ENCODE peak calls at places on chromosomes 3 and 15, in four cellular contexts. One of them, this sample, is unnamed.

GRCh38 chr15:76060098-76060989 is 559 bp downstream of the TMEM266 start:
- DNase-seq in HCT116: no peak
- DNase-seq in 8988T: no peak
- DNase-seq in activated CD8-positive, alpha-beta memory T cell treated with anti-CD3 and anti-CD28 coated beads, Interleukin-2, amount 50 U/mL, for 48 hours: peak
- DNase-seq in this sample: peak

GRCh38 chr15:38714309-38715072 is 149.9 kb upstream of the RASGRP1 start:
- DNase-seq in 8988T: no peak
- DNase-seq in HCT116: no peak
- DNase-seq in activated CD8-positive, alpha-beta memory T cell treated with anti-CD3 and anti-CD28 coated beads, Interleukin-2, amount 50 U/mL, for 48 hours: no peak
- DNase-seq in this sample: no peak

GRCh38 chr3:180804871-180805430 is 107.5 kb upstream of the FXR1 start:
- DNase-seq in 8988T: no peak
- DNase-seq in activated CD8-positive, alpha-beta memory T cell treated with anti-CD3 and anti-CD28 coated beads, Interleukin-2, amount 50 U/mL, for 48 hours: no peak
- DNase-seq in HCT116: peak
- DNase-seq in this sample: no peak

GRCh38 chr3:123442125-123442524 is 6.8 kb downstream of the ADCY5 start:
- DNase-seq in 8988T: no peak
- DNase-seq in HCT116: no peak
- DNase-seq in activated CD8-positive, alpha-beta memory T cell treated with anti-CD3 and anti-CD28 coated beads, Interleukin-2, amount 50 U/mL, for 48 hours: no peak
- DNase-seq in this sample: no peak

GRCh38 chr15:43912991-43913927 is 86.5 kb downstream of the WDR76 start:
- DNase-seq in activated CD8-positive, alpha-beta memory T cell treated with anti-CD3 and anti-CD28 coated beads, Interleukin-2, amount 50 U/mL, for 48 hours: no peak
- DNase-seq in HCT116: peak
- DNase-seq in 8988T: peak
- DNase-seq in this sample: no peak

GRCh38 chr3:159854500-159855124 is 134.0 kb upstream of the IL12A start:
- DNase-seq in activated CD8-positive, alpha-beta memory T cell treated with anti-CD3 and anti-CD28 coated beads, Interleukin-2, amount 50 U/mL, for 48 hours: no peak
- DNase-seq in 8988T: no peak
- DNase-seq in HCT116: peak
- DNase-seq in this sample: no peak

GRCh38 chr15:70775160-70775559 is 11.8 kb upstream of the UACA start:
- DNase-seq in activated CD8-positive, alpha-beta memory T cell treated with anti-CD3 and anti-CD28 coated beads, Interleukin-2, amount 50 U/mL, for 48 hours: no peak
- DNase-seq in HCT116: no peak
- DNase-seq in 8988T: no peak
- DNase-seq in this sample: no peak

GRCh38 chr15:23565395-23566069 is at the start of gene MKRN3:
- DNase-seq in HCT116: peak
- DNase-seq in 8988T: no peak
- DNase-seq in activated CD8-positive, alpha-beta memory T cell treated with anti-CD3 and anti-CD28 coated beads, Interleukin-2, amount 50 U/mL, for 48 hours: peak
- DNase-seq in this sample: peak

GRCh38 chr3:122774564-122774963 is 19.1 kb downstream of the HSPBAP1 start:
- DNase-seq in 8988T: no peak
- DNase-seq in HCT116: no peak
- DNase-seq in activated CD8-positive, alpha-beta memory T cell treated with anti-CD3 and anti-CD28 coated beads, Interleukin-2, amount 50 U/mL, for 48 hours: no peak
- DNase-seq in this sample: no peak

GRCh38 chr3:24067483-24067882 is 122.4 kb downstream of the NR1D2 start:
- DNase-seq in activated CD8-positive, alpha-beta memory T cell treated with anti-CD3 and anti-CD28 coated beads, Interleukin-2, amount 50 U/mL, for 48 hours: no peak
- DNase-seq in 8988T: no peak
- DNase-seq in HCT116: no peak
- DNase-seq in this sample: no peak

GRCh38 chr3:159763466-159764210 is 225.0 kb upstream of the IL12A start:
- DNase-seq in 8988T: peak
- DNase-seq in HCT116: peak
- DNase-seq in activated CD8-positive, alpha-beta memory T cell treated with anti-CD3 and anti-CD28 coated beads, Interleukin-2, amount 50 U/mL, for 48 hours: peak
- DNase-seq in this sample: peak

GRCh38 chr3:185851046-185851445 is 26.2 kb upstream of the IGF2BP2 start:
- DNase-seq in activated CD8-positive, alpha-beta memory T cell treated with anti-CD3 and anti-CD28 coated beads, Interleukin-2, amount 50 U/mL, for 48 hours: no peak
- DNase-seq in HCT116: no peak
- DNase-seq in 8988T: no peak
- DNase-seq in this sample: no peak

GRCh38 chr15:99326235-99326634 is 75.0 kb downstream of the LRRC28 start:
- DNase-seq in 8988T: no peak
- DNase-seq in HCT116: no peak
- DNase-seq in activated CD8-positive, alpha-beta memory T cell treated with anti-CD3 and anti-CD28 coated beads, Interleukin-2, amount 50 U/mL, for 48 hours: no peak
- DNase-seq in this sample: no peak

GRCh38 chr3:99781761-99782160 is 35.9 kb upstream of the CMSS1 start:
- DNase-seq in HCT116: no peak
- DNase-seq in activated CD8-positive, alpha-beta memory T cell treated with anti-CD3 and anti-CD28 coated beads, Interleukin-2, amount 50 U/mL, for 48 hours: no peak
- DNase-seq in 8988T: no peak
- DNase-seq in this sample: no peak

This sample was measured in NCI-H526 treated with DMSO at 0.1 percent for 48 hours.